ENCODE peak calls at places on chromosomes 12 and 14, in four cellular contexts. I is upper lobe of right lung; F is PC-9; D is effector memory CD4-positive, alpha-beta T cell. T is an unnamed sample.

GRCh38 chr12:119381471-119382235 is 47.1 kb downstream of the CCDC60 start:
- DNase-seq in D (no peak), F (no peak), I (no peak), T (no peak)

GRCh38 chr14:92397140-92397815 is 74.3 kb downstream of the SLC24A4 start:
- DNase-seq in D (no peak), F (peak; percentile 89), I (no peak), T (no peak)

GRCh38 chr12:120534703-120535655 is 823 bp downstream of the RNF10 start:
- DNase-seq in I (peak; percentile 77), F (peak; percentile 73), D (peak; percentile 12), T (peak; percentile 37)

GRCh38 chr14:68935761-68936209 is 43.3 kb downstream of the ACTN1 start:
- DNase-seq in D (no peak), I (no peak), F (no peak), T (no peak)

GRCh38 chr12:85580562-85581168 is 255.5 kb downstream of the RASSF9 start:
- DNase-seq in I (no peak), D (no peak), F (no peak), T (no peak)

GRCh38 chr12:79407671-79408622 is 282.8 kb downstream of the PAWR start:
- DNase-seq in F (peak; percentile 70), D (no peak), I (no peak), T (peak; percentile 1)

GRCh38 chr14:75041613-75042012 is 9.7 kb downstream of the MLH3 start:
- DNase-seq in D (no peak), F (peak; percentile 68), I (no peak), T (no peak)

GRCh38 chr12:112847708-112848337 is 56.3 kb downstream of the RPH3A start:
- DNase-seq in D (no peak), I (no peak), F (no peak), T (no peak)

GRCh38 chr12:43937947-43938346 is 102.1 kb downstream of the TMEM117 start:
- DNase-seq in F (no peak), I (no peak), D (no peak), T (no peak)

DNA sequence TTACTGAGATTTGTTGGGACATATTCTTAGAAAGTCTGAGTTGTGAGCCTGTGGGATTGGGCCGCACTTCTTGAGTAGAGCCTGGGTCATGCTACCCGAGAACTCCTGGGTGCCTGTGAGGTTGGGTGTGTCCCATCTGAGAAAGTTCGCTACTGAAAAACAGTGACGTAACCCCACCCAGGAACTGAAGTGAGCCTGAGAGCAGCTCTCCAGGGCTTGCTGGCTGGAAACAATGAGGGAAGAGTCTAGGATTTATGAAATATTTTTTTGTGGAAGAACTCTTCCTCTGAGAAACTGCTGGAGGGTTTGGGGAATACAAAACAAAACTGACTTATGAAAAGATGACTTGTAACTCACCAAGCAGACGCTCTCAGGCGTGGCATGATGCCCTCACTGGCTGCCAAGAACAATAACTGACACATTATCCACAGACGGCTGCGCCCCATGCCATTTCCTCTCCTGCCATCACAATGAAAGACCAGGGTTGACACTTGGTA is 69.2 kb downstream of the RASSF3 start:
- DNase-seq in F (peak; percentile 83), D (peak; percentile 51), I (peak; percentile 71), T (peak; percentile 92)
- H3K4me3 ChIP-seq in F (peak overlapping the region; percentile 45), D (peak overlapping the region; percentile 7), I (no peak overlapping the region), T (peak overlapping the region; percentile 68)

GRCh38 chr12:27671865-27672264 is 24.4 kb upstream of the REP15 start:
- DNase-seq in F (no peak), D (no peak), I (no peak), T (no peak)
- H3K27ac ChIP-seq in F (no peak overlapping the region), D (no peak overlapping the region), I (no peak overlapping the region), T (no peak overlapping the region)

GRCh38 chr12:104285740-104286537 is 17.6 kb upstream of the EID3 start:
- DNase-seq in F (peak; percentile 99), I (peak; percentile 72), D (no peak), T (no peak)
- H3K4me3 ChIP-seq in F (peak overlapping the region; percentile 96), I (peak overlapping the region; percentile 92), D (no peak overlapping the region), T (peak overlapping the region; percentile 95)

GRCh38 chr12:52552055-52552454 is 890 bp downstream of the KRT71 start:
- DNase-seq in F (no peak), I (no peak), D (no peak), T (no peak)
- H3K27ac ChIP-seq in F (no peak overlapping the region), I (no peak overlapping the region), D (no peak overlapping the region), T (no peak overlapping the region)

GRCh38 chr14:103886304-103887169 is 39.2 kb upstream of the PPP1R13B start:
- DNase-seq in I (no peak), D (no peak), F (no peak), T (no peak)
- H3K4me3 ChIP-seq in I (no peak overlapping the region), D (no peak overlapping the region), F (no peak overlapping the region), T (no peak overlapping the region)

DNA sequence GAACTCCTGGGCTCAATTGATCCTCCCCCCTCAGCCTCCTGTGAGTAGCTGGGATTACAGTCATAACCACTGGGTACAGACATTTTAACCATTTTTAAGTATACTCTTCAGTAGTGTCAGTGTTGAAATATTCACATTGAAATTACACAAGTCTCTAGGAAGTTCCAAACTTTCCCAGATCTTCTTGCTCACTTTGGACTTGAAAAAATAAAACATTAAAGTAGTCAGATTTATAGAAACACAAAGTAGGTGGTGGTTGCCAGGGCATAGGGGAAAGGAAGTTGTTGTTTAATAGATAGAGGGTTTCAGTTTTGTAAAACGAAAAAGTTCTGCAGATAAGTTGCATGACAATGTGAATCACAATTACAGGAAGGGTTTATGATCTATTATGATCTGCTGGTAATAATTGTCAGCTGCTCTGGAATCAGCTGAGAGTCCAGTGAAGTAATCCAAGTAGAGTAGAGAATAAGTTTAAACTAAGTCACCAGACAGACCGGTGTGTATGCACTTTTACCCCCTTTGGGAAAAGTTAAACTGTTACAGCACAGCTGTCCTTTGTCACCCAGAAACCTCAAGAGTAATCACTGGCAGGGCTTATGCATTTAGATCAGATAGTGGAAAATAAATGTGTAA is 27.4 kb downstream of the PCNX1 start:
- DNase-seq in F (no peak), I (no peak), D (no peak), T (no peak)
- H3K27ac ChIP-seq in F (no peak overlapping the region), I (peak overlapping the region; percentile 59), D (peak overlapping the region; percentile 59), T (peak overlapping the region; percentile 73)

DNA sequence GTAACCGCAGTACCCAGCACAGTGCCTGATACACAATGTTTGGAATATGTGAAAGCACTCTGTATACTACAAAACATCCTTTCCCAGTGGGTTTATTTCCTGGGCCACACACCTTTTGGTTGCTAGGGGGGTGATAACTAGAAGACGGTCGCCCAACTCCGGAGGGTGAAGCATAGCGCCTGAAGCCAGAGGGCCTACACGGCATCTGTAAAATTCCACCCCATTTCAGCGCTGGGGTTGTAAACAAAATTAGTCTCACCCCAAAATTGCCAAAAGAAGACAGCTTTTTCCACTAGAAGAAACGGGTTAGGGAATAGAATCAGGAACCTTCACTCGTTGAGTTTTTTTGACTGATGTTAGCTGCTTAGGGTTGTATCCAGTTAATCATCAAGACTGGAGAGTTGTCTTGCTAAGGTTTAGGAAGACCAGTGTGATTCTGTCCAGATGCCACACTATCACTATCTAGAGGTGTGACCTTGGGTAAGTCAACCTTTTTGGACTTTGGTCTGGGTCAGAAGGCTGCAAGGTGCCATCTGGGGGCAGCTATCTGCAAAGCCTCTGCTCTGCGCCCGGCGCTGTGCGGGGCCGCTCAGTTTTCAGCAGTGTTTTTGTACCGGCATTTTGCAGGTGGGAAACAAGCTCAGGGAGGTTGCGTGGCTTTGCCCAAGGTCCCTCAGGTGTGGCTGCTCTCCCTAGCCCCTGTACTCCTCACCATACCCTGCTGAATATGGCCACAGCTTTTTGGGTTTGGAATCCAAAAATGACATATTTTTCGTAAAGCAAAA is 1.3 kb downstream of the ZNF839 start:
- DNase-seq in D (no peak), F (no peak), I (no peak), T (no peak)
- H3K4me3 ChIP-seq in D (no peak overlapping the region), F (peak overlapping the region; percentile 69), I (peak overlapping the region; percentile 77), T (peak overlapping the region; percentile 62)

DNA sequence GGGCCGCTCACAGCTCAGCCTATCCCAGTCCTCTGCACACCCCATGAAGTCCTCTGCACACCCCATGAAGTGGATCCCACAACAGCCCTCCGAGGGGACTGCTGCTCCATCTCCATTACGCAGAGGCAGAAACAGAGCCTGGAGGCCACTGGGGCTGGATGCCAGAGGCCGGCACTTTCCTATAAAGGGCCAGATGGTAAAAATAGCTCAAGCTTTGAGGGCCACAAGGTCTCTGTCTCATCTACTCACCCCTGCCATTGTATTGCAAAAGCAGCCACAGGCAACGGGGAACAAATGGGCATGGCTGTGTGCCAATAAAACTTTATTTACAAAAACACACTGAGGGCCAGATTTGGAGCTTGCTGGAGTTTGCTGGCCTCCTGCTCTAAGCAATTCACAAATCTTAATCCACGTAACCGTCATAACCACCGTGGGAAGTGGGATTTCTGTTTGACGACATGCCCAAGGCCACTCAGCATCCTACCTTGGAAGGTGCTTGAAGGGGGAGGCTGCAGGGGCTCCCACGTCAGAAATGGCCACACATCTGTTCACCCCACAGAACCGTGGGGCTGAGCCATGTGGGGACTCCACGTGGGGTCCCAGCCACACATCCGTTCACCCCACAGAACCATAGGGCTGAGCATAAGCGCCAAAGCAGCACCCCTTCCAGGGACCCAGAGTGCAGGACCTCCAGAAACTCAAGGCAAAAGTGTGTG is 92.0 kb downstream of the NCOR2 start:
- DNase-seq in F (no peak), I (no peak), D (no peak), T (no peak)
- H3K27ac ChIP-seq in F (no peak overlapping the region), I (no peak overlapping the region), D (no peak overlapping the region), T (no peak overlapping the region)